ENCODE peak calls at places on chromosome 11, in four cellular contexts. F is upper lobe of left lung, Y is Calu3, H is COLO829. S is an unnamed sample.

GRCh38 chr11:121777056-121777455 is 324.3 kb upstream of the SORL1-AS1 start:
- DNase-seq in H (no peak), F (no peak), Y (no peak), S (no peak)

GRCh38 chr11:7098235-7098832 is 9.5 kb downstream of the RBMXL2 start:
- DNase-seq in F (no peak), Y (peak; percentile 9), H (peak; percentile 40), S (peak; percentile 64)

GRCh38 chr11:25943777-25944661 is 387.9 kb upstream of the ANO3 start:
- DNase-seq in Y (no peak), F (no peak), H (no peak), S (no peak)

GRCh38 chr11:60457576-60457975 is 1.9 kb downstream of the MS4A1 start:
- DNase-seq in H (no peak), F (no peak), Y (no peak), S (no peak)

GRCh38 chr11:86676533-86677154 is 4.2 kb upstream of the ME3 start:
- DNase-seq in F (no peak), H (peak; percentile 13), Y (no peak), S (peak; percentile 43)

GRCh38 chr11:119729581-119730346 is 764 bp upstream of the NECTIN1 start:
- DNase-seq in F (peak; percentile 71), H (peak; percentile 82), Y (peak; percentile 29), S (no peak)

GRCh38 chr11:1392561-1392960 is 2.8 kb downstream of the BRSK2 start:
- DNase-seq in F (no peak), H (no peak), Y (no peak), S (no peak)

GRCh38 chr11:61158691-61159381 is 2.4 kb downstream of the VPS37C start:
- DNase-seq in Y (peak; percentile 28), H (no peak), F (no peak), S (no peak)

GRCh38 chr11:94134651-94135512 is 6.2 kb downstream of the PANX1 start:
- DNase-seq in Y (no peak), F (peak; percentile 58), H (no peak), S (no peak)

GRCh38 chr11:17543574-17544180 is 539 bp downstream of the USH1C start:
- DNase-seq in Y (no peak), F (no peak), H (no peak), S (no peak)

GRCh38 chr11:96333076-96333744 is 9.8 kb downstream of the MAML2 start:
- DNase-seq in F (no peak), H (no peak), Y (no peak), S (no peak)

GRCh38 chr11:81792416-81792815 is 941.2 kb downstream of the FAM181B start:
- DNase-seq in F (no peak), Y (no peak), H (no peak), S (no peak)

GRCh38 chr11:16356057-16356750 is at the start of gene SOX6:
- DNase-seq in H (peak; percentile 48), F (no peak), Y (peak; percentile 14), S (peak; percentile 10)

GRCh38 chr11:72353861-72354260 is 80.5 kb downstream of the CLPB start:
- DNase-seq in Y (peak; percentile 38), H (no peak), F (no peak), S (no peak)

GRCh38 chr11:102007567-102008437 is 39.4 kb upstream of the CFAP300 start:
- DNase-seq in F (peak; percentile 67), Y (peak; percentile 44), H (peak; percentile 31), S (peak; percentile 49)

GRCh38 chr11:1289211-1289935 is 20.1 kb downstream of the TOLLIP start:
- DNase-seq in Y (no peak), F (no peak), H (no peak), S (no peak)

GRCh38 chr11:97963528-97964331 is 1057.0 kb upstream of the CNTN5 start:
- DNase-seq in H (no peak), Y (no peak), F (no peak), S (no peak)

GRCh38 chr11:12216100-12216499 is 105.7 kb downstream of the MICAL2 start:
- DNase-seq in F (no peak), Y (no peak), H (no peak), S (no peak)

GRCh38 chr11:117337061-117337460 is 9.4 kb downstream of the CEP164 start:
- DNase-seq in F (no peak), Y (no peak), H (no peak), S (no peak)

GRCh38 chr11:1072116-1072820 is 2.4 kb upstream of the MUC2 start:
- DNase-seq in F (no peak), Y (peak; percentile 81), H (no peak), S (no peak)

GRCh38 chr11:105719073-105719846 is 109.4 kb downstream of the GRIA4 start:
- DNase-seq in F (no peak), Y (peak; percentile 3), H (peak; percentile 0), S (peak; percentile 0)

GRCh38 chr11:77300695-77301094 is 791 bp downstream of the GDPD4 start:
- DNase-seq in H (no peak), F (no peak), Y (no peak), S (no peak)